ENCODE peak calls at places on chromosome 13, in seven cellular contexts. A is NCI-H1105; O is cardiac fibroblast; Z is activated CD4-positive, alpha-beta T cell treated with anti-CD3 and anti-CD28 coated beads for 24 hours; N is progenitor cell of endocrine pancreas; X is stomach; F is stimulated activated CD8-positive, alpha-beta memory T cell treated with anti-CD3 and anti-CD28 coated beads, Interleukin-12 subunit alpha, Interleukin-12 subunit beta, amount 100 ng/mL, for 4 hours. E is an unnamed sample.
A peak's percentile ranks its signal among the peaks of the same experiment; 100 is the strongest.

GRCh38 chr13:50170447-50171037 is 155.3 kb downstream of the KCNRG start:
- DNase-seq in A (no peak), O (peak; percentile 61), Z (no peak), N (no peak), X (no peak), F (no peak), E (no peak)

GRCh38 chr13:27194895-27195764 is 23.5 kb upstream of the USP12 start:
- DNase-seq in A (no peak), O (peak; percentile 97), Z (no peak), N (no peak), X (no peak), F (no peak), E (no peak)

GRCh38 chr13:84362777-84363176 is 480.5 kb upstream of the SLITRK1 start:
- DNase-seq in A (no peak), O (peak; percentile 1), Z (no peak), N (no peak), X (no peak), F (no peak), E (no peak)

GRCh38 chr13:94323746-94324408 is 155.6 kb downstream of the DCT start:
- DNase-seq in A (no peak), O (no peak), Z (no peak), N (no peak), X (no peak), F (no peak), E (no peak)

GRCh38 chr13:41652735-41653361 is 195.5 kb downstream of the RGCC start:
- DNase-seq in A (no peak), O (peak; percentile 88), Z (peak; percentile 7), N (no peak), X (no peak), F (no peak), E (peak; percentile 58)

GRCh38 chr13:107767119-107767518 is 448.2 kb downstream of the LIG4 start:
- DNase-seq in A (peak; percentile 84), O (no peak), Z (no peak), N (no peak), X (no peak), F (no peak), E (no peak)

GRCh38 chr13:71828117-71828516 is 38.9 kb downstream of the DACH1 start:
- DNase-seq in A (no peak), O (no peak), Z (no peak), N (no peak), X (no peak), F (no peak), E (no peak)

GRCh38 chr13:19157461-19157860 is 24.2 kb downstream of the TUBA3C start:
- DNase-seq in A (no peak), O (no peak), Z (no peak), N (no peak), X (no peak), F (no peak), E (no peak)

GRCh38 chr13:113947321-113948033 is 26.4 kb downstream of the C13orf46 start:
- DNase-seq in A (no peak), O (peak; percentile 63), Z (no peak), N (no peak), X (peak; percentile 66), F (no peak), E (peak; percentile 13)

GRCh38 chr13:27455331-27455855 is 5.0 kb upstream of the MTIF3 start:
- DNase-seq in A (no peak), O (peak; percentile 4), Z (no peak), N (no peak), X (no peak), F (no peak), E (no peak)

GRCh38 chr13:26529441-26529840 is 28.0 kb upstream of the WASF3 start:
- DNase-seq in A (no peak), O (peak; percentile 71), Z (peak; percentile 4), N (peak; percentile 64), X (peak; percentile 27), F (no peak), E (peak; percentile 12)

GRCh38 chr13:108959254-108959653 is 329.8 kb downstream of the MYO16 start:
- DNase-seq in A (no peak), O (peak; percentile 35), Z (no peak), N (no peak), X (no peak), F (no peak), E (no peak)

GRCh38 chr13:76983676-76984075 is 8.2 kb upstream of the CLN5 start:
- DNase-seq in A (no peak), O (no peak), Z (no peak), N (no peak), X (no peak), F (no peak), E (no peak)

GRCh38 chr13:23979361-23980159 is 82.3 kb upstream of the C1QTNF9B start:
- DNase-seq in A (no peak), O (peak; percentile 79), Z (no peak), N (peak; percentile 24), X (peak; percentile 73), F (peak; percentile 8), E (peak; percentile 85)

GRCh38 chr13:98997738-98998641 is 20.1 kb upstream of the DOCK9 start:
- DNase-seq in A (no peak), O (no peak), Z (no peak), N (no peak), X (no peak), F (no peak), E (no peak)

GRCh38 chr13:33126909-33127607 is 110.8 kb downstream of the KL start:
- DNase-seq in A (no peak), O (peak; percentile 52), Z (no peak), N (no peak), X (no peak), F (no peak), E (no peak)

GRCh38 chr13:95784161-95784880 is 107.4 kb downstream of the DNAJC3 start:
- DNase-seq in A (no peak), O (peak; percentile 66), Z (no peak), N (no peak), X (no peak), F (no peak), E (no peak)

GRCh38 chr13:80787604-80788003 is 446.7 kb upstream of the SPRY2 start:
- DNase-seq in A (no peak), O (no peak), Z (no peak), N (no peak), X (no peak), F (no peak), E (no peak)

GRCh38 chr13:54226866-54227265 is 1198.3 kb downstream of the OLFM4 start:
- DNase-seq in A (no peak), O (no peak), Z (no peak), N (no peak), X (no peak), F (no peak), E (peak; percentile 31)

GRCh38 chr13:110685305-110685704 is 20.6 kb downstream of the CARS2 start:
- DNase-seq in A (no peak), O (no peak), Z (no peak), N (no peak), X (no peak), F (no peak), E (no peak)

GRCh38 chr13:97506511-97506910 is 72.5 kb downstream of the RAP2A start:
- DNase-seq in A (no peak), O (peak; percentile 63), Z (no peak), N (no peak), X (no peak), F (no peak), E (peak; percentile 15)

GRCh38 chr13:50893211-50893852 is 16.3 kb upstream of the RNASEH2B start:
- DNase-seq in A (no peak), O (peak; percentile 8), Z (no peak), N (no peak), X (no peak), F (no peak), E (no peak)